ENCODE peak calls at places on chromosomes 1 and 21, in four cellular contexts. Q is gastrocnemius medialis, L is mammary epithelial cell, A is heart left ventricle. F is an unnamed sample.

GRCh38 chr1:28582248-28582615 is 9.8 kb upstream of the RAB42 start:
- DNase-seq in L (peak; percentile 42), A (no peak), Q (no peak), F (no peak)

GRCh38 chr1:109826930-109827349 is 63.2 kb upstream of the EPS8L3 start:
- DNase-seq in L (no peak), Q (no peak), A (peak; percentile 74), F (no peak)

GRCh38 chr1:21664806-21665588 is 4.2 kb downstream of the RAP1GAP start:
- DNase-seq in L (no peak), A (no peak), Q (no peak), F (no peak)

GRCh38 chr1:45864124-45864721 is 60.8 kb downstream of the MAST2 start:
- DNase-seq in Q (no peak), L (peak; percentile 16), A (no peak), F (no peak)

GRCh38 chr1:31421404-31422040 is 8.5 kb downstream of the SERINC2 start:
- DNase-seq in L (peak; percentile 27), A (no peak), Q (peak; percentile 66), F (peak; percentile 48)

GRCh38 chr1:238916828-238917227 is 469.5 kb upstream of the CHRM3 start:
- DNase-seq in A (no peak), L (peak; percentile 51), Q (no peak), F (no peak)

GRCh38 chr1:39677645-39678044 is 5.7 kb upstream of the NT5C1A start:
- DNase-seq in A (no peak), L (no peak), Q (no peak), F (no peak)

GRCh38 chr1:27807385-27807784 is 23.2 kb upstream of the PPP1R8 start:
- DNase-seq in L (no peak), A (no peak), Q (no peak), F (no peak)

GRCh38 chr1:32937061-32937460 is 27.5 kb downstream of the RNF19B start:
- DNase-seq in Q (no peak), L (no peak), A (no peak), F (no peak)

GRCh38 chr1:1842360-1843146 is 48.3 kb downstream of the GNB1 start:
- DNase-seq in Q (no peak), L (no peak), A (no peak), F (no peak)

GRCh38 chr1:32780628-32781267 is 36.4 kb downstream of the YARS1 start:
- DNase-seq in L (peak; percentile 80), Q (no peak), A (no peak), F (no peak)

GRCh38 chr1:84254703-84255238 is 46.7 kb upstream of the SAMD13 start:
- DNase-seq in L (no peak), Q (no peak), A (no peak), F (no peak)

GRCh38 chr1:236560213-236560771 is 36.5 kb downstream of the LGALS8 start:
- DNase-seq in A (no peak), L (no peak), Q (no peak), F (no peak)

GRCh38 chr1:6888870-6889269 is 103.6 kb downstream of the CAMTA1 start:
- DNase-seq in L (no peak), Q (no peak), A (no peak), F (no peak)

GRCh38 chr21:29606613-29607012 is 307.9 kb downstream of the BACH1 start:
- DNase-seq in A (no peak), L (peak; percentile 11), Q (no peak), F (no peak)

GRCh38 chr1:56477164-56478111 is 101.9 kb downstream of the PLPP3 start:
- DNase-seq in L (no peak), A (peak; percentile 85), Q (peak; percentile 28), F (no peak)

GRCh38 chr21:36104306-36105300 is 30.3 kb upstream of the CBR3 start:
- DNase-seq in Q (peak; percentile 48), A (peak; percentile 68), L (peak; percentile 59), F (peak; percentile 54)

GRCh38 chr1:206826409-206826808 is 39.0 kb upstream of the IL20 start:
- DNase-seq in Q (no peak), L (peak; percentile 81), A (no peak), F (no peak)

GRCh38 chr1:174426153-174426552 is 21.6 kb upstream of the GPR52 start:
- DNase-seq in A (no peak), L (no peak), Q (no peak), F (no peak)

GRCh38 chr1:110347182-110347893 is 8.2 kb downstream of the RBM15 start:
- DNase-seq in Q (no peak), A (no peak), L (no peak), F (no peak)

GRCh38 chr1:23216771-23217420 is 406 bp downstream of the HTR1D start:
- DNase-seq in A (no peak), L (no peak), Q (no peak), F (no peak)

GRCh38 chr1:159170639-159171038 is 776 bp upstream of the CADM3 start:
- DNase-seq in Q (no peak), L (peak; percentile 41), A (no peak), F (no peak)

DNA sequence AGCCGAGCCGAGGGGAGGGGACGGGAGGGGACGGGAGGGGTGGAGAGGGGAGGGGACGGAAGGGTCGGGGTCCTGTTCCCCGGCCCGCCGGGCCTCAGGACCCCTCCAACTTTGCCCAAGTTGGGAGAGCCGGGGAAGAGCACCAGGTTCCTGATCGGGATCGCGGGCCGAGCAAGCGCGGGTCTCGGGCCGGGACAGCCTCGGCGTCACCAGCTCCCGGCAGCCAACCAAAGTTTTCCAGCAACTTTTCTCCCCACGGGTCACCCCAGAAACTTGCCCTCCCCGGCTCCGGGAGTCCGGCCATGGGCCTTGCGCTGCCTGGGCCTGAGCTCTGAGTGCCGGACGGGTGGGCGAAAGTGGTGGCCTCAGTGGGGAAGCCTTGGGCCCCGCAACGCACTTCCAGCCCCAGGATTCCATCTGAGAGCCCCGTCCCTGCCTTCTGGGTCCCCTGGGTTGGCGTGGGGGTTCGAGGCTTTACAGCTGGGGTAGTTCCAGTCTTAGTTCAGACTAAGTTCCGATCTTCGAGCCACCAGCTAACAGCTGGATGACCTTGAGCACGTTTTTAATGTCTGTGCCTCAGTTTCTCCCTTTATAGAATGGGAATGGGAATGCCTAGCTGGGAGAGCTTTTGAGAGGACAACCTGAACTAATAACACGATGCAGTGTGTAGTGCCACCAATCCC is 458 bp downstream of the ZC3H12A start:
- DNase-seq in A (peak; percentile 58), Q (peak; percentile 51), L (no peak), F (no peak)
- H3K36me3 ChIP-seq in A (no peaks in the 10 kb centered on the region), Q (peaks cover 9% of the 10 kb centered on the region), L (peaks cover 3% of the 10 kb centered on the region), F (peaks cover 30% of the 10 kb centered on the region)

DNA sequence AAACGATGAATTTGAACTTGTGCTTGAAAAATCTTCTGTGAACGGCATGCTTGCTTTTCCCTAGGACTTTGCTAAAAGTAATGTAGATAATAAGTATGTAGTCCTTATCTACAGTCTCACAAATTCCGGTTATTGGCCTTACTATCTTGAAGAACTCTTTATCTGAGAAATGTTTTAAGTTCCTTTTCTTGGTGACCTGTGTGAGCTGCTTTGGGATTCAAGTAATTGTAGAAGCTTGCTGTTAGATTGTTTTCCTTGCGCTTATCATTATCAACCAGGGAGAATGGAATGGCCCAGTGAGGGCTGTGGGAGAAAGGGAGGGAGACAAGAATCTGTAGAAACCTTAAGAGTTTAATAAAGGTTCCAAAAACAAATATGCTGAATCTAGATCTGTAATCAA is 69.9 kb upstream of the LRRC7 start:
- DNase-seq in Q (no peak), A (no peak), L (no peak), F (no peak)
- H3K9me3 ChIP-seq in Q (no peaks in the 10 kb centered on the region), A (no peaks in the 10 kb centered on the region), L (no peaks in the 10 kb centered on the region), F (no peaks in the 10 kb centered on the region)

GRCh38 chr21:16976132-16976666 is 536.6 kb upstream of the CXADR start:
- DNase-seq in Q (no peak), L (no peak), A (no peak), F (no peak)

GRCh38 chr21:16978309-16978895 is 534.4 kb upstream of the CXADR start:
- DNase-seq in A (no peak), Q (no peak), L (no peak), F (no peak)

GRCh38 chr21:16969636-16970035 is 543.2 kb upstream of the CXADR start:
- DNase-seq in A (no peak), Q (no peak), L (no peak), F (no peak)

GRCh38 chr21:16979574-16979973 is 533.3 kb upstream of the CXADR start:
- DNase-seq in Q (no peak), L (no peak), A (no peak), F (no peak)

GRCh38 chr21:16974060-16974459 is 538.8 kb upstream of the CXADR start:
- DNase-seq in Q (no peak), A (no peak), L (no peak), F (no peak)
- H3K36me3 ChIP-seq in Q (no peaks in the 10 kb centered on the region), A (no peaks in the 10 kb centered on the region), L (no peaks in the 10 kb centered on the region), F (no peaks in the 10 kb centered on the region)

GRCh38 chr21:17821121-17821520 is 2.0 kb upstream of the C21orf91 start:
- DNase-seq in L (no peak), A (no peak), Q (no peak), F (no peak)

GRCh38 chr21:17828223-17828622 is 9.1 kb upstream of the C21orf91 start:
- DNase-seq in Q (no peak), A (no peak), L (peak; percentile 52), F (peak; percentile 21)

GRCh38 chr21:17819878-17820232 is 699 bp upstream of the C21orf91 start:
- DNase-seq in Q (no peak), L (no peak), A (no peak), F (no peak)

GRCh38 chr21:17819114-17819877 is at the start of gene C21orf91:
- DNase-seq in A (peak; percentile 94), L (peak; percentile 79), Q (peak; percentile 86), F (peak; percentile 93)

GRCh38 chr21:17823846-17824245 is 4.7 kb upstream of the C21orf91 start:
- DNase-seq in A (no peak), L (no peak), Q (no peak), F (no peak)
- H3K9me3 ChIP-seq in A (no peaks in the 10 kb centered on the region), L (no peaks in the 10 kb centered on the region), Q (no peaks in the 10 kb centered on the region), F (no peaks in the 10 kb centered on the region)

DNA sequence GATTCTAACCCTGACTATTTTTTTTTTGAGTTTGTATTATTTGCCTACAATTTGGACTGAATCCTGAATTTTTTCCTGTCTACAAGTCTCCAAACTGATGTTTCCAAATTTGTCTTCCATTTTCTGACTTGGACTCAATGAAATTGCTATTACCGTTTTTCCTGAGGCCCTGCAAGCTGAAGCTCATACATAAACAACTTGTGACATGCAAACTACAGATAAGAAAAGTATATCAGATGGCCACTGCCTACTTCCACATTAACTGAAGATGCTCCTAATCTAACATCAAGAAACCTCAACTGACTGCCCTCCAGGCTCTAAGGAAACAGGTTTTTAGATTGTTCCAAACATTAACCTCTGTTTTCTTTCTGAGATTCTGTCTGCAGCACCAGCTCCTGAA is 51.1 kb upstream of the KLHDC7A start:
- DNase-seq in A (no peak), L (no peak), Q (no peak), F (no peak)
- H3K36me3 ChIP-seq in A (no peaks in the 10 kb centered on the region), L (no peaks in the 10 kb centered on the region), Q (no peaks in the 10 kb centered on the region), F (no peaks in the 10 kb centered on the region)

GRCh38 chr21:27534211-27534610 is 567.3 kb upstream of the ADAMTS5 start:
- DNase-seq in Q (no peak), L (no peak), A (no peak), F (no peak)
- H3K9me3 ChIP-seq in Q (no peaks in the 10 kb centered on the region), L (no peaks in the 10 kb centered on the region), A (no peaks in the 10 kb centered on the region), F (peaks cover 5% of the 10 kb centered on the region)

DNA sequence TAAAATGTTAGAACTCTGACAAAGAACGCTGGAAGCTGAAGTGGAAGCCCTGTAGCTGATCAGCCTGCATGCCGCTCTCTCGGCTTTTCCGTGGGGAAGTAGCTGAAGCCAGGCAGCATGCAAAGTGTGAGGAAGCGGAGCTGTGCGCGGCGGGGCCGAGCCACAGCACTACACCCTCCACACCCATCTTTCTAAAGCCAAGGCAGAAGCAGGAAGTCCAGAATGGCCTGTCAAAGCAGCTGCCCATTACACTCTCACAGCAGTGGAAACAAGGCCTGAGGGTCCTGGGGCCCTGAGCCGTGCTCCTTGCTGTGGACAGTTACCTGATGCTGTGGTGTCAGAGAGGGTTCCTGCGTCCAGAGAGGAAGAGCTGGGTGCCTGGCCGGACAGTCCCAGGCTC is 69.6 kb downstream of the UBR4 start:
- DNase-seq in A (no peak), L (no peak), Q (no peak), F (no peak)
- H3K36me3 ChIP-seq in A (peaks cover 56% of the 10 kb centered on the region), L (peaks cover 61% of the 10 kb centered on the region), Q (peaks cover 99% of the 10 kb centered on the region), F (peaks cover 92% of the 10 kb centered on the region)

F was measured in MG63.